ENCODE peak calls at places on chromosomes 2 and 18, in six cellular contexts. N is transverse colon, C is stomach, O is sigmoid colon, P is HL-60, G is HCT116. Q is an unnamed sample.

GRCh38 chr18:9106800-9107574 is 4.5 kb downstream of the NDUFV2 start:
- DNase-seq in N (no peak), C (no peak), O (no peak), P (no peak), G (no peak), Q (no peak)

GRCh38 chr2:71832844-71833243 is 314.8 kb downstream of the CYP26B1 start:
- DNase-seq in C (no peak), P (no peak), N (no peak), G (no peak), O (no peak), Q (no peak)

GRCh38 chr2:241886840-241887447 is 17.4 kb downstream of the RTP5 start:
- DNase-seq in C (no peak), O (no peak), P (no peak), G (no peak), N (no peak), Q (no peak)

GRCh38 chr2:191703079-191703725 is 25.3 kb downstream of the NABP1 start:
- DNase-seq in G (no peak), P (no peak), N (no peak), O (no peak), C (no peak), Q (no peak)

GRCh38 chr2:33225350-33225749 is 251.1 kb upstream of the RASGRP3 start:
- DNase-seq in O (no peak), C (no peak), N (no peak), P (no peak), G (no peak), Q (no peak)

GRCh38 chr2:164917296-164917903 is 37.9 kb downstream of the SLC38A11 start:
- DNase-seq in O (peak; percentile 67), P (no peak), N (peak; percentile 48), C (peak; percentile 70), G (peak; percentile 40), Q (no peak)

GRCh38 chr2:112480540-112481049 is 1.4 kb upstream of the TTL start:
- DNase-seq in N (peak; percentile 13), P (peak; percentile 14), G (no peak), O (no peak), C (no peak), Q (no peak)

GRCh38 chr2:170262806-170263205 is 84.9 kb downstream of the MYO3B start:
- DNase-seq in G (no peak), C (no peak), O (no peak), P (no peak), N (no peak), Q (no peak)

GRCh38 chr2:142876423-142876822 is 1.0 kb upstream of the KYNU start:
- DNase-seq in G (no peak), C (no peak), N (no peak), O (no peak), P (no peak), Q (no peak)

GRCh38 chr2:238510911-238511613 is 84.3 kb downstream of the ASB1 start:
- DNase-seq in G (no peak), P (no peak), O (peak; percentile 47), N (no peak), C (no peak), Q (no peak)

GRCh38 chr2:229376866-229377265 is 105.8 kb upstream of the PID1 start:
- DNase-seq in P (no peak), O (no peak), G (no peak), C (no peak), N (no peak), Q (no peak)

GRCh38 chr2:107582487-107582886 is 244.2 kb upstream of the RGPD4 start:
- DNase-seq in C (no peak), N (no peak), G (no peak), P (no peak), O (no peak), Q (no peak)

GRCh38 chr2:163652741-163653140 is 83.1 kb downstream of the FIGN start:
- DNase-seq in G (no peak), O (no peak), N (no peak), P (no peak), C (no peak), Q (no peak)

GRCh38 chr2:205563646-205564045 is 118.7 kb upstream of the NRP2 start:
- DNase-seq in G (peak; percentile 4), N (peak; percentile 42), P (peak; percentile 18), O (no peak), C (no peak), Q (no peak)

GRCh38 chr2:188975497-188976102 is 1.4 kb downstream of the COL3A1 start:
- DNase-seq in O (peak; percentile 86), P (no peak), G (no peak), N (peak; percentile 21), C (no peak), Q (no peak)

GRCh38 chr2:191635333-191636234 is 42.4 kb upstream of the NABP1 start:
- DNase-seq in P (no peak), C (no peak), G (peak; percentile 13), O (no peak), N (no peak), Q (no peak)

GRCh38 chr2:84899681-84900080 is 5.8 kb upstream of the TMSB10 start:
- DNase-seq in P (no peak), N (no peak), G (no peak), C (peak; percentile 61), O (no peak), Q (no peak)

GRCh38 chr2:144546933-144547332 is 27.0 kb upstream of the ZEB2 start:
- DNase-seq in O (no peak), C (no peak), P (no peak), N (no peak), G (no peak), Q (no peak)

GRCh38 chr2:85729825-85730510 is 23.8 kb upstream of the ATOH8 start:
- DNase-seq in G (no peak), O (peak; percentile 61), N (no peak), P (no peak), C (no peak), Q (no peak)

GRCh38 chr18:36409779-36410178 is 112.3 kb downstream of the FHOD3 start:
- DNase-seq in O (no peak), C (no peak), G (no peak), P (no peak), N (no peak), Q (no peak)

GRCh38 chr2:105393373-105394055 is 5.3 kb downstream of the FHL2 start:
- DNase-seq in C (no peak), O (no peak), N (peak; percentile 13), G (no peak), P (no peak), Q (no peak)
- TF ChIP-seq POLR2AphosphoS5 in C (no peak), O (no peak), N (no peak), G (no peak), P (no peak), Q (peak; percentile 61)

DNA sequence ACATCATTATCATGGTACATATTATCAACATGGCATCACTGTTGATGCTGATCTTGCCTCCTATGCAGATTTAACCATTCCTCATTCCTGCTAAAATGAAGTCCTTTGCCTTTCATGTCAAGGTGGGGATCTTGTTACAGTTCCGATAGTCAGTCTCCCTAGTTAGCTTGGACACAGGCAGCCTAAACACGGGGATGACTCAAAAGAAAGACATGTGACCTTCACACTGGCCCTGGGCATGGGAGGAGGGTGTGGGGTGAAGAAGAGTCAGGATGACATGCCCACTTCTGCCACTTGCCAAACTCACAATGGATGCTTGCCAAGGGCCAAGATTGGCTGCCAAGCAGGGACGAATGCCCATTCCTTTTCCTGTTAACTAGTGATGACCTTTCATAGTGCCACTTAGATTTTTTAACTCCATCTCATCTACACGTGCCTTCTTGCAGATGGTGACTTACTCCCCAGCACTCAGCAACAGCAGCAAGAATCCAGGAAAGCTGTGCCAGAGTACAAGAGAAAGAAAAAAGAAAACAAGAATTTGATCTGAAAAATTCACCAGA is 13.9 kb upstream of the SLC1A4 start:
- DNase-seq in C (no peak), P (no peak), O (no peak), N (no peak), G (peak; percentile 40), Q (peak; percentile 56)
- TF ChIP-seq POLR2AphosphoS5 in C (no peak), P (no peak), O (no peak), N (no peak), G (no peak), Q (no peak)

DNA sequence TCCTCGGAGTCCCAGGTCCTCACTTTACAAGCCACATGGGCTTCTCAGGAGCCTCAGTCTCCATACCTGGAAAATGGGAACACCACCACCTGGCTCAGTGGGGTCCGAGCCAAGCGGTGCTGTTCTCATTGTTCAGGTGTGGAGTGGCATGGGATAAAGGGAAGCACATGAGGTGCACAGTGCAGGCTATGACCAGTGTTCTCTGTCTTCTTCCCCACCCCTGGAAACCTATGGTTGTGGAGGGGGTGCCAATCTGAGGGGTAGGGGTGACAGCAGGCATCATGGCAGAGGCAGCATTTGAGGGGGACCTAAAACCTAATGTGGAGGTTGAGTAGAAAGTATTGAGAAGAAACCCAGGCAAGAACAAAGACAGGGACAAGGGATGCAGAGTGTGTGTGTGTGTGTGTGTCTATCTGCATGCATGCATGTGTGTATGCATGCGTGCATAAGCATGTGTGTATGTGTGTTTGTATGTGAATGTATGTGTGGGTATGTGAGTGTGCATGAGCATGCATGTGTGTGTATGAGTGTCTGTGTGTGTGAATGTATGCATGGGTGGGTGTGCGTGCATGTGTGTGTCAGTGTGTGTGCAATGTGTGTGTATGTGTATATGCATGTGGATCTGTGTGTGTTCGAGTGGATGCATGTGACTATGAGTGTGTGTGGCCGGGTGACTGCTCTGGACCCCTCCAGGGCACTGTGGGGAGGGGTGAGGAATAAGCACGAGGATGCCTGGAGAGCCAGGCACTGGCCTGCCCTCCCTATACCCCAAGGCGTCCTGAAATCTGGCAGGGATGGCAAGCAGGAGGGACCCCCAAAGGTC is 4.0 kb downstream of the KIF1A start:
- DNase-seq in C (peak; percentile 17), G (no peak), O (peak; percentile 27), P (no peak), N (no peak), Q (no peak)
- TF ChIP-seq POLR2AphosphoS5 in C (no peak), G (no peak), O (no peak), P (no peak), N (no peak), Q (no peak)

GRCh38 chr2:235238537-235238936 is 255.3 kb upstream of the AGAP1 start:
- DNase-seq in P (no peak), O (peak; percentile 75), G (no peak), C (peak; percentile 33), N (peak; percentile 21), Q (no peak)
- TF ChIP-seq POLR2AphosphoS5 in P (no peak), O (peak; percentile 13), G (no peak), C (no peak), N (no peak), Q (no peak)

DNA sequence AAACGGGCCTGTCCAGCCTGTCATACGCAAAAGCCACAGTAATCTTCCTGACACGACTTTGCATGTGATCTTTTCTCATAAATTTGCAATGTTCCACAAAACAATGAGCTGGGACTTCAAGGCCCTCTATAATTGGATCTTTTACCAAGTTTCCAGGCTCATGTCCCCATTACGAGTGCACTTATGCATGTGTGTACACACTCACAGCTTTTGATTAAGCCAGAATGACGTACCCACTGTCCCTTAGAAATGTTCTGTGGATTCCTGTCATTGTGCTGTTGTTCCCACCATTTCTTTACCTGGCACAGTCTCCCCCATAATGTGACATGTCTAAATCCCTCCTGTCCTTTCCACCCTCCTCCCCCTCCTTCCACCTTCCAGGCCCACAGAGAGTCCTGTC is 19.7 kb upstream of the TMEM247 start:
- DNase-seq in N (no peak), O (no peak), C (no peak), G (no peak), P (no peak), Q (no peak)
- TF ChIP-seq POLR2AphosphoS5 in N (no peak), O (no peak), C (no peak), G (no peak), P (no peak), Q (no peak)

Q was measured in Panc1.